ENCODE peak calls at places on chromosomes 2 and 18, in seven cellular contexts. One of them, this sample, is unnamed.
A peak's percentile ranks its signal among the peaks of the same experiment; 100 is the strongest.

GRCh38 chr2:17617955-17618354 is 77.5 kb downstream of the VSNL1 start:
- DNase-seq in NCI-H1436: no peak
- DNase-seq in C1 segment of cervical spinal cord: no peak
- DNase-seq in astrocyte of the spinal cord: no peak
- DNase-seq in progenitor cell of endocrine pancreas: no peak
- DNase-seq in T follicular helper cell: no peak
- DNase-seq in cardiac fibroblast: no peak
- DNase-seq in this sample: no peak

GRCh38 chr18:27428120-27428519 is 243.0 kb upstream of the CHST9 start:
- DNase-seq in astrocyte of the spinal cord: no peak
- DNase-seq in T follicular helper cell: no peak
- DNase-seq in C1 segment of cervical spinal cord: no peak
- DNase-seq in NCI-H1436: no peak
- DNase-seq in cardiac fibroblast: no peak
- DNase-seq in progenitor cell of endocrine pancreas: no peak
- DNase-seq in this sample: no peak

GRCh38 chr2:43047187-43047780 is 179.1 kb downstream of the ZFP36L2 start:
- DNase-seq in C1 segment of cervical spinal cord: no peak
- DNase-seq in NCI-H1436: no peak
- DNase-seq in T follicular helper cell: no peak
- DNase-seq in progenitor cell of endocrine pancreas: no peak
- DNase-seq in cardiac fibroblast: no peak
- DNase-seq in astrocyte of the spinal cord: no peak
- DNase-seq in this sample: no peak

GRCh38 chr2:236847538-236848263 is 238.0 kb upstream of the COPS8 start:
- DNase-seq in NCI-H1436: no peak
- DNase-seq in astrocyte of the spinal cord: no peak
- DNase-seq in T follicular helper cell: no peak
- DNase-seq in progenitor cell of endocrine pancreas: no peak
- DNase-seq in cardiac fibroblast: no peak
- DNase-seq in C1 segment of cervical spinal cord: no peak
- DNase-seq in this sample: no peak

GRCh38 chr2:233369897-233370758 is 15.8 kb downstream of the DGKD start:
- DNase-seq in C1 segment of cervical spinal cord: no peak
- DNase-seq in progenitor cell of endocrine pancreas: no peak
- DNase-seq in NCI-H1436: no peak
- DNase-seq in T follicular helper cell: no peak
- DNase-seq in astrocyte of the spinal cord: no peak
- DNase-seq in cardiac fibroblast: no peak
- DNase-seq in this sample: no peak

GRCh38 chr2:159713691-159714585 is 1.6 kb downstream of the MARCHF7 start:
- DNase-seq in progenitor cell of endocrine pancreas: no peak
- DNase-seq in cardiac fibroblast: peak; percentile 79
- DNase-seq in C1 segment of cervical spinal cord: no peak
- DNase-seq in T follicular helper cell: no peak
- DNase-seq in NCI-H1436: no peak
- DNase-seq in astrocyte of the spinal cord: peak; percentile 55
- DNase-seq in this sample: no peak

GRCh38 chr2:199977984-199978415 is 22.6 kb downstream of the MAIP1 start:
- DNase-seq in astrocyte of the spinal cord: peak; percentile 75
- DNase-seq in cardiac fibroblast: peak; percentile 74
- DNase-seq in T follicular helper cell: no peak
- DNase-seq in C1 segment of cervical spinal cord: no peak
- DNase-seq in progenitor cell of endocrine pancreas: no peak
- DNase-seq in NCI-H1436: no peak
- DNase-seq in this sample: no peak

GRCh38 chr2:69693472-69694450 is 48.2 kb upstream of the ANXA4 start:
- DNase-seq in T follicular helper cell: peak; percentile 58
- DNase-seq in C1 segment of cervical spinal cord: no peak
- DNase-seq in cardiac fibroblast: no peak
- DNase-seq in astrocyte of the spinal cord: no peak
- DNase-seq in progenitor cell of endocrine pancreas: no peak
- DNase-seq in NCI-H1436: no peak
- DNase-seq in this sample: peak; percentile 44

GRCh38 chr2:124678043-124678442 is 653.0 kb downstream of the CNTNAP5 start:
- DNase-seq in cardiac fibroblast: no peak
- DNase-seq in C1 segment of cervical spinal cord: no peak
- DNase-seq in progenitor cell of endocrine pancreas: no peak
- DNase-seq in NCI-H1436: no peak
- DNase-seq in T follicular helper cell: no peak
- DNase-seq in astrocyte of the spinal cord: no peak
- DNase-seq in this sample: no peak

GRCh38 chr2:72757177-72757775 is 68.6 kb downstream of the EXOC6B start:
- DNase-seq in NCI-H1436: no peak
- DNase-seq in progenitor cell of endocrine pancreas: no peak
- DNase-seq in T follicular helper cell: no peak
- DNase-seq in cardiac fibroblast: peak; percentile 51
- DNase-seq in C1 segment of cervical spinal cord: no peak
- DNase-seq in astrocyte of the spinal cord: peak; percentile 32
- DNase-seq in this sample: no peak

GRCh38 chr2:455046-455705 is 167.3 kb upstream of the ALKAL2 start:
- DNase-seq in NCI-H1436: no peak
- DNase-seq in astrocyte of the spinal cord: no peak
- DNase-seq in progenitor cell of endocrine pancreas: no peak
- DNase-seq in C1 segment of cervical spinal cord: no peak
- DNase-seq in cardiac fibroblast: no peak
- DNase-seq in T follicular helper cell: no peak
- DNase-seq in this sample: no peak

GRCh38 chr2:9124231-9124651 is 82.4 kb upstream of the ASAP2 start:
- DNase-seq in NCI-H1436: no peak
- DNase-seq in astrocyte of the spinal cord: no peak
- DNase-seq in progenitor cell of endocrine pancreas: no peak
- DNase-seq in cardiac fibroblast: no peak
- DNase-seq in T follicular helper cell: no peak
- DNase-seq in C1 segment of cervical spinal cord: no peak
- DNase-seq in this sample: no peak

GRCh38 chr2:190984595-190984994 is 29.4 kb downstream of the STAT1 start:
- DNase-seq in C1 segment of cervical spinal cord: no peak
- DNase-seq in T follicular helper cell: no peak
- DNase-seq in progenitor cell of endocrine pancreas: no peak
- DNase-seq in cardiac fibroblast: peak; percentile 86
- DNase-seq in astrocyte of the spinal cord: peak; percentile 75
- DNase-seq in NCI-H1436: no peak
- DNase-seq in this sample: no peak

GRCh38 chr2:146661494-146662096 is 1183.2 kb upstream of the ACVR2A start:
- DNase-seq in progenitor cell of endocrine pancreas: no peak
- DNase-seq in C1 segment of cervical spinal cord: no peak
- DNase-seq in NCI-H1436: peak; percentile 47
- DNase-seq in cardiac fibroblast: peak; percentile 70
- DNase-seq in astrocyte of the spinal cord: peak; percentile 63
- DNase-seq in T follicular helper cell: no peak
- DNase-seq in this sample: no peak

GRCh38 chr2:159637237-159637636 is 20.9 kb upstream of the BAZ2B start:
- DNase-seq in C1 segment of cervical spinal cord: no peak
- DNase-seq in T follicular helper cell: no peak
- DNase-seq in cardiac fibroblast: no peak
- DNase-seq in NCI-H1436: no peak
- DNase-seq in progenitor cell of endocrine pancreas: no peak
- DNase-seq in astrocyte of the spinal cord: no peak
- DNase-seq in this sample: no peak

GRCh38 chr2:241302759-241303651 is 12.5 kb downstream of the HDLBP start:
- DNase-seq in astrocyte of the spinal cord: no peak
- DNase-seq in T follicular helper cell: no peak
- DNase-seq in progenitor cell of endocrine pancreas: no peak
- DNase-seq in NCI-H1436: no peak
- DNase-seq in cardiac fibroblast: no peak
- DNase-seq in C1 segment of cervical spinal cord: no peak
- DNase-seq in this sample: no peak

GRCh38 chr18:49899647-49900330 is 86.5 kb upstream of the ACAA2 start:
- DNase-seq in astrocyte of the spinal cord: no peak
- DNase-seq in cardiac fibroblast: no peak
- DNase-seq in NCI-H1436: no peak
- DNase-seq in progenitor cell of endocrine pancreas: no peak
- DNase-seq in T follicular helper cell: no peak
- DNase-seq in C1 segment of cervical spinal cord: no peak
- DNase-seq in this sample: no peak

GRCh38 chr2:6089474-6089873 is 397.3 kb downstream of the SOX11 start:
- DNase-seq in NCI-H1436: no peak
- DNase-seq in astrocyte of the spinal cord: no peak
- DNase-seq in T follicular helper cell: no peak
- DNase-seq in progenitor cell of endocrine pancreas: no peak
- DNase-seq in cardiac fibroblast: no peak
- DNase-seq in C1 segment of cervical spinal cord: no peak
- DNase-seq in this sample: no peak

GRCh38 chr18:29307231-29307630 is 1130.3 kb upstream of the CDH2 start:
- DNase-seq in C1 segment of cervical spinal cord: no peak
- DNase-seq in T follicular helper cell: no peak
- DNase-seq in progenitor cell of endocrine pancreas: no peak
- DNase-seq in astrocyte of the spinal cord: no peak
- DNase-seq in cardiac fibroblast: no peak
- DNase-seq in NCI-H1436: no peak
- DNase-seq in this sample: no peak

GRCh38 chr18:78411539-78411938 is 568.1 kb upstream of the SALL3 start:
- DNase-seq in T follicular helper cell: no peak
- DNase-seq in C1 segment of cervical spinal cord: no peak
- DNase-seq in NCI-H1436: no peak
- DNase-seq in cardiac fibroblast: no peak
- DNase-seq in astrocyte of the spinal cord: no peak
- DNase-seq in progenitor cell of endocrine pancreas: no peak
- DNase-seq in this sample: no peak

GRCh38 chr18:79947881-79948610 is 3.4 kb downstream of the SLC66A2 start:
- DNase-seq in progenitor cell of endocrine pancreas: no peak
- DNase-seq in astrocyte of the spinal cord: no peak
- DNase-seq in cardiac fibroblast: no peak
- DNase-seq in T follicular helper cell: no peak
- DNase-seq in C1 segment of cervical spinal cord: no peak
- DNase-seq in NCI-H1436: no peak
- DNase-seq in this sample: no peak

GRCh38 chr2:102131564-102131963 is 11.0 kb upstream of the IL1R1 start:
- DNase-seq in C1 segment of cervical spinal cord: no peak
- DNase-seq in astrocyte of the spinal cord: no peak
- DNase-seq in cardiac fibroblast: no peak
- DNase-seq in T follicular helper cell: no peak
- DNase-seq in progenitor cell of endocrine pancreas: no peak
- DNase-seq in NCI-H1436: no peak
- DNase-seq in this sample: no peak

GRCh38 chr2:86628091-86628522 is 4.4 kb upstream of the RNF103 start:
- DNase-seq in progenitor cell of endocrine pancreas: no peak
- DNase-seq in NCI-H1436: no peak
- DNase-seq in cardiac fibroblast: no peak
- DNase-seq in astrocyte of the spinal cord: no peak
- DNase-seq in C1 segment of cervical spinal cord: no peak
- DNase-seq in T follicular helper cell: no peak
- DNase-seq in this sample: no peak

GRCh38 chr2:232689152-232689910 is 7.8 kb upstream of the GIGYF2 start:
- DNase-seq in C1 segment of cervical spinal cord: peak; percentile 47
- DNase-seq in astrocyte of the spinal cord: peak; percentile 39
- DNase-seq in T follicular helper cell: no peak
- DNase-seq in progenitor cell of endocrine pancreas: no peak
- DNase-seq in cardiac fibroblast: peak; percentile 43
- DNase-seq in NCI-H1436: no peak
- DNase-seq in this sample: no peak

GRCh38 chr18:61901334-61901986 is 8.7 kb upstream of the RNF152 start:
- DNase-seq in astrocyte of the spinal cord: peak; percentile 54
- DNase-seq in progenitor cell of endocrine pancreas: peak; percentile 32
- DNase-seq in NCI-H1436: peak; percentile 65
- DNase-seq in cardiac fibroblast: peak; percentile 76
- DNase-seq in T follicular helper cell: no peak
- DNase-seq in C1 segment of cervical spinal cord: no peak
- DNase-seq in this sample: no peak

GRCh38 chr2:159199751-159200465 is 86.6 kb downstream of the WDSUB1 start:
- DNase-seq in progenitor cell of endocrine pancreas: no peak
- DNase-seq in NCI-H1436: no peak
- DNase-seq in C1 segment of cervical spinal cord: no peak
- DNase-seq in T follicular helper cell: no peak
- DNase-seq in cardiac fibroblast: peak; percentile 30
- DNase-seq in astrocyte of the spinal cord: no peak
- DNase-seq in this sample: no peak

GRCh38 chr2:69036926-69037325 is 23.9 kb downstream of the ANTXR1 start:
- DNase-seq in T follicular helper cell: no peak
- DNase-seq in NCI-H1436: no peak
- DNase-seq in astrocyte of the spinal cord: peak; percentile 81
- DNase-seq in C1 segment of cervical spinal cord: no peak
- DNase-seq in progenitor cell of endocrine pancreas: no peak
- DNase-seq in cardiac fibroblast: peak; percentile 57
- DNase-seq in this sample: no peak

GRCh38 chr2:112692496-112692911 is 28.3 kb upstream of the NT5DC4 start:
- DNase-seq in C1 segment of cervical spinal cord: no peak
- DNase-seq in astrocyte of the spinal cord: peak; percentile 95
- DNase-seq in progenitor cell of endocrine pancreas: no peak
- DNase-seq in NCI-H1436: peak; percentile 47
- DNase-seq in T follicular helper cell: peak; percentile 4
- DNase-seq in cardiac fibroblast: peak; percentile 95
- DNase-seq in this sample: peak; percentile 33

GRCh38 chr2:184677171-184677570 is 78.8 kb downstream of the ZNF804A start:
- DNase-seq in T follicular helper cell: no peak
- DNase-seq in NCI-H1436: no peak
- DNase-seq in astrocyte of the spinal cord: no peak
- DNase-seq in progenitor cell of endocrine pancreas: no peak
- DNase-seq in C1 segment of cervical spinal cord: no peak
- DNase-seq in cardiac fibroblast: peak; percentile 8
- DNase-seq in this sample: no peak

GRCh38 chr2:235204923-235205322 is 253.1 kb downstream of the SH3BP4 start:
- DNase-seq in progenitor cell of endocrine pancreas: no peak
- DNase-seq in NCI-H1436: no peak
- DNase-seq in astrocyte of the spinal cord: no peak
- DNase-seq in C1 segment of cervical spinal cord: no peak
- DNase-seq in T follicular helper cell: no peak
- DNase-seq in cardiac fibroblast: no peak
- DNase-seq in this sample: no peak

GRCh38 chr2:100679211-100679610 is 116.4 kb downstream of the PDCL3 start:
- DNase-seq in progenitor cell of endocrine pancreas: no peak
- DNase-seq in astrocyte of the spinal cord: no peak
- DNase-seq in T follicular helper cell: no peak
- DNase-seq in C1 segment of cervical spinal cord: no peak
- DNase-seq in NCI-H1436: no peak
- DNase-seq in cardiac fibroblast: no peak
- DNase-seq in this sample: no peak

GRCh38 chr2:39743170-39743851 is 35.7 kb downstream of the THUMPD2 start:
- DNase-seq in T follicular helper cell: no peak
- DNase-seq in astrocyte of the spinal cord: peak; percentile 53
- DNase-seq in C1 segment of cervical spinal cord: no peak
- DNase-seq in NCI-H1436: no peak
- DNase-seq in cardiac fibroblast: peak; percentile 55
- DNase-seq in progenitor cell of endocrine pancreas: no peak
- DNase-seq in this sample: no peak

GRCh38 chr2:150459281-150459680 is 28.2 kb downstream of the RND3 start:
- DNase-seq in astrocyte of the spinal cord: peak; percentile 68
- DNase-seq in NCI-H1436: no peak
- DNase-seq in cardiac fibroblast: no peak
- DNase-seq in progenitor cell of endocrine pancreas: no peak
- DNase-seq in T follicular helper cell: no peak
- DNase-seq in C1 segment of cervical spinal cord: no peak
- DNase-seq in this sample: no peak

GRCh38 chr2:23916727-23917458 is 10.0 kb downstream of the ATAD2B start:
- DNase-seq in progenitor cell of endocrine pancreas: no peak
- DNase-seq in astrocyte of the spinal cord: peak; percentile 4
- DNase-seq in cardiac fibroblast: no peak
- DNase-seq in T follicular helper cell: no peak
- DNase-seq in NCI-H1436: no peak
- DNase-seq in C1 segment of cervical spinal cord: no peak
- DNase-seq in this sample: no peak

This sample was measured in effector memory CD4-positive, alpha-beta T cell.